ENCODE peak calls at places on chromosomes 4 and X, in ten cellular contexts. P is right atrium auricular region, W is stomach, G is fibroblast of villous mesenchyme, X is lung, O is psoas muscle, L is fibroblast of pulmonary artery, T is neural progenitor cell, N is tibial nerve, K is heart right ventricle. Q is an unnamed sample.
A peak's percentile ranks its signal among the peaks of the same experiment; 100 is the strongest.

GRCh38 chrX:148854351-148854750 is 353.9 kb downstream of the AFF2 start:
- DNase-seq in X (no peak), W (no peak), G (no peak), O (no peak), K (no peak), L (no peak), N (no peak), P (no peak), T (no peak), Q (no peak)

GRCh38 chrX:9253211-9253610 is 211.6 kb upstream of the TBL1X start:
- DNase-seq in N (no peak), W (no peak), G (no peak), T (no peak), O (no peak), P (no peak), L (no peak), X (no peak), K (no peak), Q (no peak)

GRCh38 chr4:77100234-77100633 is 24.4 kb upstream of the CCNI start:
- DNase-seq in N (no peak), P (no peak), X (no peak), G (no peak), O (no peak), W (no peak), K (no peak), L (peak; percentile 26), T (no peak), Q (peak; percentile 28)

GRCh38 chrX:40244980-40245379 is 147.2 kb upstream of the BCOR start:
- DNase-seq in N (no peak), K (no peak), X (no peak), O (no peak), P (no peak), L (peak; percentile 86), T (peak; percentile 40), W (no peak), G (peak; percentile 54), Q (no peak)

GRCh38 chr4:7044415-7044930 is 1.3 kb downstream of the TADA2B start:
- DNase-seq in L (no peak), W (no peak), T (peak; percentile 29), O (no peak), X (no peak), N (no peak), K (no peak), P (no peak), G (peak; percentile 13), Q (no peak)

GRCh38 chr4:46329118-46329976 is 60.6 kb downstream of the GABRA2 start:
- DNase-seq in N (peak; percentile 12), G (peak; percentile 24), X (no peak), L (peak; percentile 82), W (no peak), T (peak; percentile 78), P (no peak), K (peak; percentile 11), O (no peak), Q (peak; percentile 18)

GRCh38 chr4:5399790-5400421 is 308.5 kb downstream of the EVC2 start:
- DNase-seq in N (no peak), L (peak; percentile 36), K (no peak), P (no peak), G (peak; percentile 36), W (no peak), X (no peak), T (peak; percentile 70), O (no peak), Q (peak; percentile 52)

GRCh38 chr4:6316461-6317003 is 46.9 kb downstream of the WFS1 start:
- DNase-seq in N (no peak), T (no peak), W (no peak), X (no peak), L (no peak), P (no peak), O (no peak), G (no peak), K (no peak), Q (no peak)

GRCh38 chr4:17197070-17197469 is 298.6 kb upstream of the LDB2 start:
- DNase-seq in T (no peak), K (no peak), O (no peak), G (no peak), X (no peak), W (no peak), L (no peak), N (no peak), P (no peak), Q (no peak)

GRCh38 chr4:120856294-120856693 is 66.2 kb downstream of the PRDM5 start:
- DNase-seq in X (no peak), O (no peak), W (no peak), L (no peak), N (no peak), K (no peak), T (no peak), P (no peak), G (no peak), Q (no peak)

GRCh38 chr4:72677265-72677664 is 108.2 kb upstream of the ADAMTS3 start:
- DNase-seq in W (no peak), O (no peak), P (no peak), T (no peak), N (no peak), X (no peak), K (no peak), G (no peak), L (no peak), Q (no peak)

GRCh38 chrX:106894392-106894909 is 8.7 kb downstream of the RIPPLY1 start:
- DNase-seq in X (peak; percentile 60), G (peak; percentile 75), P (no peak), K (peak; percentile 21), W (peak; percentile 56), L (peak; percentile 80), O (peak; percentile 69), N (peak; percentile 20), T (peak; percentile 81), Q (peak; percentile 59)

GRCh38 chrX:151505796-151506195 is 57.7 kb upstream of the PASD1 start:
- DNase-seq in W (no peak), L (no peak), K (no peak), N (peak; percentile 9), X (no peak), P (no peak), O (no peak), G (no peak), T (peak; percentile 57), Q (peak; percentile 36)

GRCh38 chr4:184942447-184943425 is 75.6 kb upstream of the HELT start:
- DNase-seq in O (no peak), W (no peak), X (no peak), P (no peak), G (no peak), K (no peak), L (no peak), N (no peak), T (peak; percentile 33), Q (no peak)

GRCh38 chr4:124515591-124515990 is 196.9 kb downstream of the ANKRD50 start:
- DNase-seq in P (no peak), L (no peak), X (no peak), T (peak; percentile 47), K (no peak), N (no peak), W (no peak), O (no peak), G (no peak), Q (no peak)
- TF ChIP-seq CTCF in P (no peak), L (no peak), X (no peak), T (no peak), K (no peak), N (no peak), W (no peak), O (no peak), G (peak; percentile 4), Q (no peak)

GRCh38 chr4:183798249-183798920 is 106.7 kb upstream of the STOX2 start:
- DNase-seq in T (peak; percentile 42), L (no peak), O (no peak), G (no peak), P (no peak), W (no peak), N (no peak), K (no peak), X (peak; percentile 34), Q (peak; percentile 11)

GRCh38 chr4:183801460-183802168 is 103.5 kb upstream of the STOX2 start:
- DNase-seq in W (no peak), X (peak; percentile 66), T (no peak), P (no peak), G (no peak), K (no peak), O (no peak), L (no peak), N (no peak), Q (no peak)

GRCh38 chr4:183798921-183799307 is 106.2 kb upstream of the STOX2 start:
- DNase-seq in T (peak; percentile 67), W (no peak), N (no peak), K (no peak), O (no peak), L (no peak), X (no peak), G (no peak), P (no peak), Q (no peak)

GRCh38 chr4:183797041-183797444 is 108.1 kb upstream of the STOX2 start:
- DNase-seq in T (peak; percentile 35), P (no peak), L (no peak), X (peak; percentile 74), G (no peak), O (peak; percentile 57), K (peak; percentile 53), W (peak; percentile 34), N (no peak), Q (peak; percentile 14)

GRCh38 chr4:183797445-183798248 is 107.5 kb upstream of the STOX2 start:
- DNase-seq in N (no peak), K (no peak), W (peak; percentile 53), X (peak; percentile 56), P (no peak), O (peak; percentile 60), T (peak; percentile 73), G (peak; percentile 4), L (peak; percentile 7), Q (peak; percentile 42)
- TF ChIP-seq CTCF in N (no peak), K (no peak), W (no peak), X (no peak), P (no peak), O (no peak), T (no peak), G (no peak), L (no peak), Q (no peak)

DNA sequence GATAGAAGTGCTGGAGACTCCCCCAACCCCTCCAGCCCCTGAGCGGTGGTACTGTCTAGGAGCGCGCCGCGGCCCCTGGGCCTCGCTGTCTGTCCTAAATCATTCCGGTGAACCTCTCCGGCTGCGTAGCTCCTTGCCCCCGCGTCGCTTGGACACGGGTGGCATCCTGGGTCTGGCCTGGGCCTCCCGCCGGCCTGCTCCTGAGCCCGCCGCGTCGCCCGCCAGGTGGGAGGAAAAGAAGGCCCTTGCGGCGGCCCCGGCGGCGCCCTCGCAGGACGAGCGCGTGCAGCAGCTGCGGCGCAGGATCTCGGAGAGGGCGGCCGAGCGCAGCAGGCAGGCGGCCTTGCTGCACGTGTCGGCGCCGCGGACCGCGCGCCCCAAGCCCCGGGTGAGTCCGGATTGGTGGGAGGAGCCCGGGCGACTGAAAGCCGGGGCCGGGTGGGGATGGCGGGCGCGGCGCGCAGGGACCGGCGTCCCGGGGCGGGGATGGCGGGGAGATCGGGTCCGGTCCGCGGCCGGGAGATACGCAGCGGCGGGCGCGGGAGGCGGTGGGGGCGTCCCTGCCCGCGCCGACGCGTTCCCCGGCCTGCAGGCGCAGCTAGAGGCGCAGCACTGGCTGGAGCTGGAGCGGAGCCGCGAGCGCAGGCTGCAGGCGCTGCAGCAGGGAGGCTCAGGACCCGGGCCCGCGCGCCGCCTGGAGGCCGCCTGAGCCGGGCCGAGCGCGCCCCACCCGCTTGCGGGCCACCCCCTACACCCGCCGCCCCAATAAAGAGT is 6.5 kb upstream of the RNF4 start:
- DNase-seq in N (peak; percentile 10), P (no peak), G (peak; percentile 77), X (peak; percentile 36), T (peak; percentile 93), W (peak; percentile 70), L (peak; percentile 76), K (peak; percentile 54), O (peak; percentile 81), Q (peak; percentile 68)
- TF ChIP-seq CTCF in N (peak; percentile 77), P (peak; percentile 80), G (peak; percentile 34), X (peak; percentile 59), T (peak; percentile 57), W (peak; percentile 57), L (no peak), K (peak; percentile 76), O (peak; percentile 69), Q (no peak)

GRCh38 chr4:112060212-112060611 is 85.0 kb upstream of the FAM241A start:
- DNase-seq in P (no peak), W (no peak), X (no peak), L (peak; percentile 45), G (peak; percentile 41), K (no peak), O (no peak), N (no peak), T (peak; percentile 52), Q (peak; percentile 18)
- TF ChIP-seq CTCF in P (peak; percentile 30), W (no peak), X (no peak), L (peak; percentile 61), G (peak; percentile 60), K (peak; percentile 26), O (no peak), N (no peak), T (peak; percentile 70), Q (peak; percentile 29)